ENCODE peak calls at places on chromosome 2, in nine cellular contexts. Y is psoas muscle, Z is fibroblast of pulmonary artery, M is cardiac muscle cell, L is right cardiac atrium, D is fibroblast of mammary gland, N is NT2/D1, X is stomach, Q is upper lobe of left lung. W is an unnamed sample.

GRCh38 chr2:227853765-227854271 is 17.6 kb upstream of the DAW1 start:
- DNase-seq in L (no peak), Y (no peak), Q (peak; percentile 40), N (no peak), M (no peak), X (no peak), Z (no peak), D (peak; percentile 69), W (no peak)

GRCh38 chr2:12106440-12107080 is 360.1 kb downstream of the LPIN1 start:
- DNase-seq in D (peak; percentile 99), Z (peak; percentile 98), Y (peak; percentile 79), M (no peak), Q (peak; percentile 37), N (no peak), X (peak; percentile 28), L (peak; percentile 80), W (no peak)

GRCh38 chr2:24813645-24814257 is 20.5 kb downstream of the CENPO start:
- DNase-seq in Y (no peak), Z (no peak), N (no peak), Q (no peak), D (no peak), L (no peak), M (no peak), X (no peak), W (no peak)

GRCh38 chr2:231884438-231885140 is 41.6 kb downstream of the NPPC start:
- DNase-seq in Q (no peak), X (no peak), L (no peak), N (no peak), Y (no peak), M (no peak), D (no peak), Z (no peak), W (no peak)

GRCh38 chr2:119469661-119470297 is 38.1 kb downstream of the TMEM37 start:
- DNase-seq in N (no peak), Y (no peak), Z (no peak), X (no peak), D (no peak), Q (no peak), M (no peak), L (no peak), W (no peak)

GRCh38 chr2:33671198-33671597 is 72.1 kb upstream of the FAM98A start:
- DNase-seq in D (no peak), Z (no peak), N (no peak), M (no peak), Y (no peak), X (no peak), L (no peak), Q (no peak), W (no peak)

GRCh38 chr2:118844261-118845004 is 3.0 kb downstream of the EN1 start:
- DNase-seq in Z (no peak), L (no peak), N (no peak), Q (no peak), M (no peak), X (no peak), Y (no peak), D (peak; percentile 62), W (no peak)

GRCh38 chr2:155205201-155205600 is 506.7 kb downstream of the KCNJ3 start:
- DNase-seq in M (peak; percentile 67), D (no peak), N (no peak), Z (no peak), Y (no peak), L (no peak), X (no peak), Q (no peak), W (no peak)

GRCh38 chr2:235518317-235519090 is 24.7 kb downstream of the AGAP1 start:
- DNase-seq in N (no peak), X (no peak), Q (no peak), L (peak; percentile 58), D (no peak), Z (peak; percentile 31), M (no peak), Y (no peak), W (no peak)

GRCh38 chr2:148565272-148565894 is 79.2 kb upstream of the EPC2 start:
- DNase-seq in D (peak; percentile 7), Z (peak; percentile 17), X (no peak), Y (no peak), N (no peak), L (no peak), M (no peak), Q (no peak), W (no peak)

GRCh38 chr2:33104052-33104623 is 157.4 kb downstream of the LTBP1 start:
- DNase-seq in N (no peak), L (no peak), D (peak; percentile 58), Q (no peak), Y (no peak), X (no peak), M (no peak), Z (peak; percentile 58), W (no peak)

GRCh38 chr2:240230424-240230945 is 90.0 kb upstream of the OTOS start:
- DNase-seq in N (no peak), Z (no peak), X (peak; percentile 7), Q (peak; percentile 5), Y (no peak), L (no peak), M (no peak), D (no peak), W (no peak)

GRCh38 chr2:4995466-4995865 is 696.7 kb upstream of the SOX11 start:
- DNase-seq in X (no peak), L (no peak), Y (no peak), Q (no peak), M (no peak), N (peak; percentile 46), D (no peak), Z (no peak), W (no peak)

GRCh38 chr2:80947601-80948130 is 643.1 kb upstream of the LRRTM1 start:
- DNase-seq in L (no peak), X (no peak), Q (no peak), N (no peak), Y (no peak), M (no peak), Z (no peak), D (no peak), W (no peak)

GRCh38 chr2:149585317-149585885 is 2.2 kb downstream of the MMADHC start:
- DNase-seq in Z (no peak), M (no peak), N (no peak), Y (no peak), Q (no peak), D (no peak), L (no peak), X (no peak), W (no peak)
- H3K4me3 ChIP-seq in Z (peak overlapping the region; percentile 89), M (peak overlapping the region; percentile 76), N (no peak overlapping the region), Y (peak overlapping the region; percentile 79), Q (peak overlapping the region; percentile 15), D (no peak overlapping the region), L (peak overlapping the region; percentile 7), X (peak overlapping the region; percentile 76), W (no peak overlapping the region)

DNA sequence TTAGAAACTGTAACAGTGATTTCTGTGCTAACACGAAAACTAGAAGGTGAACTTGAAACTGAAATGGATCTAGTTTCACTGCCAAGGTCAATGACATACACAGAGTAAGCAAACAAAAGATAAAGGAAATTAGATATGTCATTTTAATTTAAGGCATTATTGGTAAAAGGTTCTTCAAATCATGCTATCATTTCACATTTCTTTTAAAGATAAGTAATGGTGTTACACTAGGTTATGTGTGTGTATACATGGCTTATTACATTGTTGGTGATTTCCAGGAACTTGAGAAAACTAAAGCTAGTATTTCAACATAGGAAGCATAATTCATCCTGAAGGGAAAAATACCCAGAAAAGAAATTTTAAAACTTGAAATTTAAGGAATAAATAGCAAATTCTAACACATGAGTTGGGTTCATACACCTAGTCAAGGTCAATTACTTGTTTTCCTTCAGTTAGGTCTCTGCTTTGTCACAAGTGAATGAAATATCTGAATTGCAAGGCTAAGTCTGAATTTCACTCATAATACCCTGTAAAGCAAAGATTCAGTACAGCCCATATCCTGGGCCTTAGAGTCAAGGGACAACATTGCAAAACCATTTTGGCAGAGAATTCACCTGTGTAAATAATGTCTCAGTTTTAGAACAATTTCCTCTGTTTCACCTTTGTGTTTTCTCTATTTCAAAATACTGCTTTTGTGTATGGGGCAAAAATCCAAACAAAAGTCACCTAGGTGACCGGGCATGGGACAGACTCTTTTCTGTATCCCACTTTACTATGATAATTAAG is 141.6 kb downstream of the SRBD1 start:
- DNase-seq in Z (peak; percentile 68), Q (no peak), M (no peak), L (no peak), N (no peak), X (no peak), Y (no peak), D (peak; percentile 31), W (no peak)
- H3K4me3 ChIP-seq in Z (no peak overlapping the region), Q (no peak overlapping the region), M (no peak overlapping the region), L (no peak overlapping the region), N (no peak overlapping the region), X (no peak overlapping the region), Y (no peak overlapping the region), D (no peak overlapping the region), W (no peak overlapping the region)

GRCh38 chr2:121647396-121647795 is 1.9 kb downstream of the CLASP1 start:
- DNase-seq in Z (no peak), N (no peak), L (no peak), X (no peak), M (no peak), D (no peak), Q (no peak), Y (no peak), W (no peak)
- H3K4me3 ChIP-seq in Z (peak overlapping the region; percentile 94), N (no peak overlapping the region), L (peak overlapping the region; percentile 84), X (peak overlapping the region; percentile 89), M (peak overlapping the region; percentile 86), D (peak overlapping the region; percentile 95), Q (peak overlapping the region; percentile 92), Y (peak overlapping the region; percentile 87), W (peak overlapping the region; percentile 83)

GRCh38 chr2:72150961-72151356 is 3.3 kb upstream of the CYP26B1 start:
- DNase-seq in L (peak; percentile 35), D (no peak), N (no peak), Q (peak; percentile 8), M (no peak), X (peak; percentile 18), Z (no peak), Y (no peak), W (no peak)

GRCh38 chr2:72148391-72148974 is 821 bp upstream of the CYP26B1 start:
- DNase-seq in Z (no peak), D (no peak), Q (no peak), X (peak; percentile 25), Y (no peak), M (peak; percentile 38), L (peak; percentile 49), N (no peak), W (no peak)

GRCh38 chr2:72148975-72149555 is 1.4 kb upstream of the CYP26B1 start:
- DNase-seq in M (peak; percentile 75), L (peak; percentile 89), D (peak; percentile 16), Q (no peak), N (no peak), X (peak; percentile 39), Z (peak; percentile 22), Y (peak; percentile 51), W (no peak)

GRCh38 chr2:72150157-72150960 is 2.7 kb upstream of the CYP26B1 start:
- DNase-seq in L (peak; percentile 84), M (peak; percentile 86), N (peak; percentile 70), Q (peak; percentile 61), Y (peak; percentile 66), Z (peak; percentile 79), D (peak; percentile 69), X (peak; percentile 80), W (no peak)

DNA sequence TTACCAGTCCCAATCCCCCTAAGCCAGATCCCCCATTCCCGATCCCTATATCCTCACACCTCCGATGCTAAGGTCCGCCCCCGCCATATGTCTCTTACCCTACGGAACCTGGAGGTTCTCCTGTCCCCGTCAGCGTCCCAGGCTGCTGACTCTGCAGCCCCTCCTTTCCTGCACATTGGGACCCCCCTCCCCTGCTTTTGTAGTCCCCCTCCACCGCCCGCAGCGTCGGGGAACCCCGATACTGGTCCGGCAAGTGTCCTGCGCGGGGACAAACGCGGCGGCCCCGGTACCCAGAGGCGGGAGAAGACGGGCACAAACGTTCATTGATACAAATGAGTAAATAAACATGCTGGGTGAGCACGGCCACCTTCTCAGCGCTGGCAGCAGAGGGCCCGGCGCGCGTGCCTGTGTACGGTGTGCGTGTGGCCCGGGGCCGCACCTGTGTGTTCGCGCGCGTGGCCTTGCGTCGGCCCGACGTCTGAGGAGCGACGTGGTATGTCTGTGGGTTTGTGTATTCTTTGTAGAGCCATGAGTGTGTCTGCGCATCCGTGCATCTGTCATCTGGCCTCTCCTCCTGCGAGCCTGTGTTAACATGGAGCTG is 2.0 kb upstream of the CYP26B1 start:
- DNase-seq in N (no peak), D (no peak), Q (no peak), Y (no peak), M (peak; percentile 29), Z (no peak), X (peak; percentile 30), L (peak; percentile 70), W (no peak)
- H3K4me3 ChIP-seq in N (peak overlapping the region; percentile 45), D (no peak overlapping the region), Q (peak overlapping the region; percentile 57), Y (peak overlapping the region; percentile 73), M (peak overlapping the region; percentile 40), Z (peak overlapping the region; percentile 49), X (peak overlapping the region; percentile 48), L (peak overlapping the region; percentile 68), W (peak overlapping the region; percentile 50)